ENCODE peak calls at places on chromosomes 6 and 20, in four cellular contexts. One of them, this sample, is unnamed.

GRCh38 chr6:139955366-139956155 is 581.1 kb upstream of the CITED2 start:
- DNase-seq in fibroblast of lung: no peak
- DNase-seq in endothelial cell of umbilical vein: no peak
- DNase-seq in neural progenitor cell: no peak
- DNase-seq in this sample: no peak

GRCh38 chr20:58004900-58005299 is 223.6 kb downstream of the ANKRD60 start:
- DNase-seq in endothelial cell of umbilical vein: no peak
- DNase-seq in neural progenitor cell: no peak
- DNase-seq in fibroblast of lung: no peak
- DNase-seq in this sample: no peak

GRCh38 chr20:15616626-15617025 is 956.6 kb downstream of the KIF16B start:
- DNase-seq in neural progenitor cell: no peak
- DNase-seq in fibroblast of lung: no peak
- DNase-seq in endothelial cell of umbilical vein: no peak
- DNase-seq in this sample: no peak

GRCh38 chr20:2297352-2297717 is 1.5 kb downstream of the TGM3 start:
- DNase-seq in neural progenitor cell: peak
- DNase-seq in fibroblast of lung: no peak
- DNase-seq in endothelial cell of umbilical vein: no peak
- DNase-seq in this sample: no peak

GRCh38 chr6:125749864-125750691 is 646 bp downstream of the HEY2 start:
- DNase-seq in neural progenitor cell: peak
- DNase-seq in endothelial cell of umbilical vein: no peak
- DNase-seq in fibroblast of lung: no peak
- DNase-seq in this sample: peak

GRCh38 chr6:152232494-152233151 is 404.5 kb downstream of the SYNE1 start:
- DNase-seq in endothelial cell of umbilical vein: peak
- DNase-seq in fibroblast of lung: peak
- DNase-seq in neural progenitor cell: no peak
- DNase-seq in this sample: no peak

GRCh38 chr6:40176117-40176516 is 241.9 kb upstream of the MOCS1 start:
- DNase-seq in endothelial cell of umbilical vein: no peak
- DNase-seq in fibroblast of lung: no peak
- DNase-seq in neural progenitor cell: no peak
- DNase-seq in this sample: no peak

GRCh38 chr6:105892577-105893262 is 193.4 kb upstream of the PRDM1 start:
- DNase-seq in neural progenitor cell: no peak
- DNase-seq in fibroblast of lung: peak
- DNase-seq in endothelial cell of umbilical vein: no peak
- DNase-seq in this sample: peak

GRCh38 chr6:134253681-134254080 is 64.2 kb downstream of the SGK1 start:
- DNase-seq in endothelial cell of umbilical vein: no peak
- DNase-seq in fibroblast of lung: peak
- DNase-seq in neural progenitor cell: peak
- DNase-seq in this sample: no peak

GRCh38 chr6:54624779-54625178 is 221.8 kb upstream of the FAM83B start:
- DNase-seq in neural progenitor cell: no peak
- DNase-seq in endothelial cell of umbilical vein: no peak
- DNase-seq in fibroblast of lung: peak
- DNase-seq in this sample: no peak

GRCh38 chr6:39490120-39490519 is 167.6 kb upstream of the KCNK16 start:
- DNase-seq in endothelial cell of umbilical vein: no peak
- DNase-seq in neural progenitor cell: no peak
- DNase-seq in fibroblast of lung: no peak
- DNase-seq in this sample: no peak

GRCh38 chr6:401239-401993 is 9.9 kb downstream of the IRF4 start:
- DNase-seq in fibroblast of lung: no peak
- DNase-seq in neural progenitor cell: no peak
- DNase-seq in endothelial cell of umbilical vein: no peak
- DNase-seq in this sample: no peak

GRCh38 chr6:53035549-53036213 is 29.5 kb upstream of the FBXO9 start:
- DNase-seq in endothelial cell of umbilical vein: peak
- DNase-seq in fibroblast of lung: no peak
- DNase-seq in neural progenitor cell: no peak
- DNase-seq in this sample: no peak

GRCh38 chr6:26044140-26045045 is 42.8 kb upstream of the HFE start:
- DNase-seq in fibroblast of lung: peak
- DNase-seq in endothelial cell of umbilical vein: no peak
- DNase-seq in neural progenitor cell: no peak
- DNase-seq in this sample: peak

GRCh38 chr6:21595951-21596378 is 2.4 kb downstream of the SOX4 start:
- DNase-seq in fibroblast of lung: no peak
- DNase-seq in endothelial cell of umbilical vein: no peak
- DNase-seq in neural progenitor cell: peak
- DNase-seq in this sample: no peak

GRCh38 chr6:143674466-143675114 is 3.2 kb upstream of the PHACTR2 start:
- DNase-seq in fibroblast of lung: no peak
- DNase-seq in neural progenitor cell: peak
- DNase-seq in endothelial cell of umbilical vein: no peak
- DNase-seq in this sample: no peak

GRCh38 chr6:70651326-70651905 is 16.3 kb upstream of the SMAP1 start:
- DNase-seq in fibroblast of lung: no peak
- DNase-seq in endothelial cell of umbilical vein: no peak
- DNase-seq in neural progenitor cell: no peak
- DNase-seq in this sample: no peak

GRCh38 chr20:54497931-54498718 is 22.7 kb downstream of the DOK5 start:
- DNase-seq in fibroblast of lung: no peak
- DNase-seq in neural progenitor cell: no peak
- DNase-seq in endothelial cell of umbilical vein: no peak
- DNase-seq in this sample: no peak

GRCh38 chr20:62819494-62820174 is 2.8 kb downstream of the COL9A3 start:
- DNase-seq in neural progenitor cell: no peak
- DNase-seq in endothelial cell of umbilical vein: peak
- DNase-seq in fibroblast of lung: peak
- DNase-seq in this sample: no peak

GRCh38 chr6:10425973-10426780 is 11.3 kb upstream of the TFAP2A start:
- DNase-seq in fibroblast of lung: peak
- DNase-seq in neural progenitor cell: peak
- DNase-seq in endothelial cell of umbilical vein: no peak
- DNase-seq in this sample: peak

GRCh38 chr6:593139-593906 is 63.6 kb downstream of the HUS1B start:
- DNase-seq in neural progenitor cell: peak
- DNase-seq in fibroblast of lung: peak
- DNase-seq in endothelial cell of umbilical vein: peak
- DNase-seq in this sample: peak

GRCh38 chr6:75115501-75115900 is 90.4 kb downstream of the COL12A1 start:
- DNase-seq in fibroblast of lung: peak
- DNase-seq in neural progenitor cell: peak
- DNase-seq in endothelial cell of umbilical vein: no peak
- DNase-seq in this sample: no peak

GRCh38 chr6:5672581-5673011 is 334.1 kb downstream of the NRN1 start:
- DNase-seq in endothelial cell of umbilical vein: no peak
- DNase-seq in neural progenitor cell: peak
- DNase-seq in fibroblast of lung: peak
- DNase-seq in this sample: no peak

GRCh38 chr6:27755768-27756167 is 156.4 kb downstream of the OR2B2 start:
- DNase-seq in fibroblast of lung: no peak
- DNase-seq in neural progenitor cell: no peak
- DNase-seq in endothelial cell of umbilical vein: no peak
- DNase-seq in this sample: no peak

GRCh38 chr6:27757307-27757706 is 154.9 kb downstream of the OR2B2 start:
- DNase-seq in endothelial cell of umbilical vein: no peak
- DNase-seq in fibroblast of lung: no peak
- DNase-seq in neural progenitor cell: peak
- DNase-seq in this sample: no peak

GRCh38 chr6:27752038-27752885 is 159.9 kb downstream of the OR2B2 start:
- DNase-seq in endothelial cell of umbilical vein: peak
- DNase-seq in neural progenitor cell: peak
- DNase-seq in fibroblast of lung: peak
- DNase-seq in this sample: peak

GRCh38 chr6:27753668-27754407 is 158.4 kb downstream of the OR2B2 start:
- DNase-seq in neural progenitor cell: peak
- DNase-seq in fibroblast of lung: peak
- DNase-seq in endothelial cell of umbilical vein: peak
- DNase-seq in this sample: peak

DNA sequence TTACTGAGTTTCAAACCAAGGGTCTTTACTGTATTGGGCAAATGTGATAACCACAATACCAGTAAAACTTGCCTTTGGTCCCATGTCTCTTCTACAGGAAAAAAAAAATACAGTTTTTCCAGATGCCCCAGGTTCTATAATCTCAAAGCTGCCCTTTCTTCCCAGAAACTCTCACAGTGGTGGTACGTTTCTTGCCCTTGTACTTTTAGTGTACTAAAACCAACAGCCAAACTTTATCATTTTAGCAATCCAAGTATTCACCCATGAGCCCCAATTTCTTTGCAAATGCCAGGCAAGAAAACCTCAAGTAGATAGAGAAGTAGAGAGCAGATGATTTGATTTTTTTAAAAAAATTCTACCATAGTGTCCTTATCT is 157.8 kb downstream of the OR2B2 start:
- DNase-seq in neural progenitor cell: no peak
- DNase-seq in fibroblast of lung: no peak
- DNase-seq in endothelial cell of umbilical vein: no peak
- DNase-seq in this sample: no peak
- H2AFZ ChIP-seq in neural progenitor cell: no peak
- H2AFZ ChIP-seq in fibroblast of lung: no peak
- H2AFZ ChIP-seq in endothelial cell of umbilical vein: no peak
- H2AFZ ChIP-seq in this sample: peak

DNA sequence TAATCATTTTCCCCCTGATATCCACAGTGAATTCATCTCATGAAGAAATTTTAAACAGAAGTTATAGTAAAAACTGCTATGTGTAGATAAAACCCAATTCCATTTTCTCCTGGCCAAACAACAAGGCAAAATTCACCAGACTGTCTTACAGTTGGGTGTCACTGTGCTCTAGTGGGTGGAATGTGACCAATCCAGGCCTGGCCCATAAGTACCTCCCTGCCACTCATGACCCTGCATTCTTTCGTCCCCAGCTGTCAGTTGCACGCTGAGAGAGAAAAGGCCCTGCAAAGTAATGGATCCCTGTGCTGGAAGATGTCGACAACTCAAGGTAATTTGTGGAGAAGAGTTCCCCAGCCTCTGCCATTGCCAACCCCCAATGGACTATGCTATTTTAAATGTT is 92.7 kb upstream of the NRSN1 start:
- DNase-seq in fibroblast of lung: no peak
- DNase-seq in neural progenitor cell: peak
- DNase-seq in endothelial cell of umbilical vein: no peak
- DNase-seq in this sample: no peak
- H2AFZ ChIP-seq in fibroblast of lung: no peak
- H2AFZ ChIP-seq in neural progenitor cell: no peak
- H2AFZ ChIP-seq in endothelial cell of umbilical vein: no peak
- H2AFZ ChIP-seq in this sample: no peak

DNA sequence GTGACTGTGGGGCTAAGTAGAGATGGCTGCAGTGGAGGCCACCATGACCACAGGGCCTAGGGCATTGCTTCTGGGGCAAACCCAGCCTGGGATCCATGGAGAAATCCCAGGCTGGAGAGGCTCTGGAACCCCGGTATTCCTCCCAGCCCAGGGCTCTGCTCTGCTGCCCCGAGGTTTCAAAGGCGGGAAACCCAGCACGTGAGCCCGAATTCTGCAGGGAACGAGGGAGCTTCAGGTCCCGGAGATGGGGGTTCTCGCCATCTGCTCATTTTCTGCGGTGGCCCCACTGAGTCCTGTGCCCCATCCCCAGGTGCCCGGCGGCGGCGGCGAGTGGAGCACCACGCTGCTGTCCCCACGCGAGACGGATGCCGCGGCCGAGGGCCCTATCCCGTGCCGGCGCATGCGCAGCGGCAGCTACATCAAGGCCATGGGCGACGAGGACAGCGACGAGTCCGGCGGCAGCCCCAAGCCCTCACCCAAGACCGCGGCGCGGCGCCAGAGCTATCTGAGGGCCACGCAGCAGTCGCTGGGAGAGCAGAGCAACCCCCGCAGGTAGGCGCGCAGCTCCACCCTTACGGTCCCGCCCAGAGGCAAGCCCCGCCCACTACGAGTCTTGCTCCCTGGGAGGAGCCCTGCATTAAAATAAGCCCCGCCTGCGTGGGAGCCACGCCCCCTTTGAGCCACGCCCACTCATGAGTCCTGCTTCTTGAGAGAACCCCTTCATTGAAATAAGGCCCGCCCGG is 105.3 kb upstream of the MYL9 start:
- DNase-seq in fibroblast of lung: peak
- DNase-seq in neural progenitor cell: peak
- DNase-seq in endothelial cell of umbilical vein: peak
- DNase-seq in this sample: peak
- H2AFZ ChIP-seq in fibroblast of lung: no peak
- H2AFZ ChIP-seq in neural progenitor cell: peak
- H2AFZ ChIP-seq in endothelial cell of umbilical vein: peak
- H2AFZ ChIP-seq in this sample: no peak

DNA sequence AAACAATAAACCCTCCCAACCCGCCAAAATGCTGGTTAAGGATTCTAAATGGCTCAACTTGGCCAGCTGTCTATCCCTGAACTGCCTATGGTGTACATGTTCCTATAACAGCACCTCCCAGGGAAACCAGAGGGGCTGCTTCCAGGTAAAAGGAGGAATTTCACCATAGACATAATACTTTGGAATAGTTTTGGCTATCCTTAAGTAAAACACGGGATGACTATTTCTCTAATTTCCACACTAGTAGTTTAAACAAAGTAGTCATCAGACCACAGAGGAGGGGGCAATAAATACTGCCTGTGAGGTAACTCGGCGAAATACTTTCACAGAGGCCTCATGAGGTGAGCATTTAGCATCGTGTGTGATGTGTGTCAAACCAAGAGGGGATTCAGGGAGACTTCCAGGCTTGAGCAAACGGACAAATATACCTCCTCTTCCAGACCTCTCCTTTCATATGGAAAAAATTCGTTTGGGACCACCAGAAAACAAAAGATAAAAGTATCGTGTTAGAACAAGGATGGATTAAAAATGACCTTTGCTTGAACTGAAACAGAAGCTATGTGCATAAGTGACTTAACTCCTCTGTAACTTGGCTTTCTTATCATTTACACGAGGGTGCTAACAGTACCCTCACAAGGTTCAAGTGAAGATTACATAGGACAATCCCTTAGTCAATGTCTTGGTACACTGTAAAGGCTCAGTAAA is 1.0 kb upstream of the XRN2 start:
- DNase-seq in neural progenitor cell: no peak
- DNase-seq in fibroblast of lung: no peak
- DNase-seq in endothelial cell of umbilical vein: no peak
- DNase-seq in this sample: peak
- H2AFZ ChIP-seq in neural progenitor cell: no peak
- H2AFZ ChIP-seq in fibroblast of lung: no peak
- H2AFZ ChIP-seq in endothelial cell of umbilical vein: peak
- H2AFZ ChIP-seq in this sample: peak

GRCh38 chr20:56624786-56625681 is 4.1 kb upstream of the TFAP2C start:
- DNase-seq in neural progenitor cell: peak
- DNase-seq in fibroblast of lung: no peak
- DNase-seq in endothelial cell of umbilical vein: no peak
- DNase-seq in this sample: no peak
- H2AFZ ChIP-seq in neural progenitor cell: peak
- H2AFZ ChIP-seq in fibroblast of lung: no peak
- H2AFZ ChIP-seq in endothelial cell of umbilical vein: no peak
- H2AFZ ChIP-seq in this sample: no peak

GRCh38 chr6:42068872-42069522 is 18.7 kb downstream of the TAF8 start:
- DNase-seq in endothelial cell of umbilical vein: no peak
- DNase-seq in fibroblast of lung: no peak
- DNase-seq in neural progenitor cell: no peak
- DNase-seq in this sample: no peak

GRCh38 chr6:42075159-42075838 is 25.0 kb downstream of the TAF8 start:
- DNase-seq in endothelial cell of umbilical vein: peak
- DNase-seq in fibroblast of lung: peak
- DNase-seq in neural progenitor cell: peak
- DNase-seq in this sample: peak

GRCh38 chr6:42073287-42073686 is 23.0 kb downstream of the TAF8 start:
- DNase-seq in endothelial cell of umbilical vein: no peak
- DNase-seq in fibroblast of lung: no peak
- DNase-seq in neural progenitor cell: no peak
- DNase-seq in this sample: no peak

GRCh38 chr6:42068173-42068572 is 17.8 kb downstream of the TAF8 start:
- DNase-seq in neural progenitor cell: no peak
- DNase-seq in fibroblast of lung: no peak
- DNase-seq in endothelial cell of umbilical vein: no peak
- DNase-seq in this sample: no peak

GRCh38 chr6:42071881-42072583 is 21.7 kb downstream of the TAF8 start:
- DNase-seq in neural progenitor cell: no peak
- DNase-seq in fibroblast of lung: no peak
- DNase-seq in endothelial cell of umbilical vein: no peak
- DNase-seq in this sample: no peak
- H2AFZ ChIP-seq in neural progenitor cell: no peak
- H2AFZ ChIP-seq in fibroblast of lung: no peak
- H2AFZ ChIP-seq in endothelial cell of umbilical vein: no peak
- H2AFZ ChIP-seq in this sample: no peak